ENCODE peak calls at places on chromosome 4, in four cellular contexts. U is stimulated activated CD4-positive, alpha-beta T cell treated with anti-CD3 and anti-CD28 coated beads, Interleukin-1b, Interleukin-23, amount 100 ng/mL, for 24 hours; P is fibroblast of the conjunctiva; X is HuH-7. D is an unnamed sample.

GRCh38 chr4:37822220-37822619 is 4.3 kb upstream of the PGM2 start:
- DNase-seq in P (no peak), X (no peak), U (no peak), D (no peak)

GRCh38 chr4:13783800-13784411 is 156.4 kb upstream of the BOD1L1 start:
- DNase-seq in P (no peak), U (no peak), X (no peak), D (no peak)

GRCh38 chr4:145887241-145887964 is 51.2 kb downstream of the ZNF827 start:
- DNase-seq in U (no peak), P (peak), X (no peak), D (no peak)

GRCh38 chr4:102477657-102478056 is 23.5 kb upstream of the NFKB1 start:
- DNase-seq in X (no peak), P (no peak), U (no peak), D (no peak)

GRCh38 chr4:95643627-95644026 is 94.9 kb upstream of the UNC5C start:
- DNase-seq in P (no peak), U (no peak), X (no peak), D (no peak)

GRCh38 chr4:14837860-14838259 is 164.4 kb upstream of the CPEB2 start:
- DNase-seq in P (no peak), X (no peak), U (no peak), D (no peak)

GRCh38 chr4:86757468-86757867 is 91.7 kb downstream of the SLC10A6 start:
- DNase-seq in U (no peak), X (no peak), P (no peak), D (no peak)

GRCh38 chr4:11293866-11294265 is 134.8 kb downstream of the HS3ST1 start:
- DNase-seq in P (no peak), X (no peak), U (no peak), D (no peak)

GRCh38 chr4:2269206-2269531 is 7.3 kb upstream of the MXD4 start:
- DNase-seq in U (no peak), X (no peak), P (no peak), D (no peak)

GRCh38 chr4:81214144-81214517 is 891 bp downstream of the PRKG2 start:
- DNase-seq in P (no peak), X (no peak), U (no peak), D (no peak)

GRCh38 chr4:25552580-25553271 is 102.9 kb upstream of the SLC34A2 start:
- DNase-seq in X (no peak), U (no peak), P (no peak), D (no peak)

GRCh38 chr4:185566972-185567749 is 31.9 kb upstream of the PDLIM3 start:
- DNase-seq in P (peak), X (no peak), U (no peak), D (no peak)

GRCh38 chr4:38489924-38490639 is 173.9 kb upstream of the KLF3 start:
- DNase-seq in P (no peak), U (no peak), X (no peak), D (no peak)

GRCh38 chr4:7842384-7843279 is 97.0 kb downstream of the AFAP1 start:
- DNase-seq in X (no peak), P (peak), U (no peak), D (no peak)

GRCh38 chr4:138400528-138400927 is 158.4 kb upstream of the SLC7A11 start:
- DNase-seq in U (no peak), X (no peak), P (no peak), D (no peak)

GRCh38 chr4:38950734-38951133 is 81.5 kb downstream of the TMEM156 start:
- DNase-seq in U (no peak), P (no peak), X (no peak), D (no peak)

GRCh38 chr4:159235779-159236368 is 133.0 kb downstream of the RAPGEF2 start:
- DNase-seq in X (no peak), P (no peak), U (no peak), D (no peak)

GRCh38 chr4:53589511-53589910 is 1.8 kb downstream of the LNX1 start:
- DNase-seq in U (no peak), X (no peak), P (no peak), D (no peak)

GRCh38 chr4:77022581-77023133 is 53.1 kb downstream of the CCNI start:
- DNase-seq in U (no peak), P (no peak), X (no peak), D (no peak)

GRCh38 chr4:29553842-29554241 is 1166.3 kb upstream of the PCDH7 start:
- DNase-seq in U (no peak), X (no peak), P (no peak), D (no peak)